ENCODE peak calls at places on chromosomes 13 and 19, in five cellular contexts. I is fibroblast of lung, W is adrenal gland, B is choroid plexus epithelial cell, Q is HCT116. X is an unnamed sample.

GRCh38 chr13:52169839-52170238 is 10.4 kb upstream of the NEK3 start:
- DNase-seq in B (no peak), Q (no peak), I (no peak), W (no peak), X (no peak)

GRCh38 chr19:29477831-29478577 is 47.8 kb upstream of the VSTM2B start:
- DNase-seq in Q (no peak), B (no peak), W (no peak), I (no peak), X (no peak)

GRCh38 chr19:10625003-10625761 is at the start of gene SLC44A2:
- DNase-seq in I (peak; percentile 44), W (peak; percentile 79), B (peak; percentile 71), Q (peak; percentile 38), X (no peak)

GRCh38 chr13:27820524-27821482 is 28.5 kb downstream of the GSX1 start:
- DNase-seq in Q (no peak), W (no peak), I (no peak), B (peak; percentile 2), X (no peak)

GRCh38 chr13:51557875-51558604 is 26.2 kb upstream of the WDFY2 start:
- DNase-seq in Q (no peak), I (peak; percentile 91), W (no peak), B (peak; percentile 79), X (no peak)

GRCh38 chr19:35000647-35001501 is 751 bp downstream of the GRAMD1A start:
- DNase-seq in W (no peak), Q (no peak), I (peak; percentile 61), B (peak; percentile 57), X (no peak)

GRCh38 chr19:53157601-53158000 is 1.3 kb downstream of the ZNF347 start:
- DNase-seq in Q (no peak), W (peak; percentile 60), I (peak; percentile 23), B (peak; percentile 32), X (no peak)

GRCh38 chr19:16814526-16815100 is 14.6 kb upstream of the SIN3B start:
- DNase-seq in I (peak; percentile 52), W (no peak), Q (no peak), B (peak; percentile 67), X (no peak)

GRCh38 chr13:50576156-50576555 is 267.3 kb downstream of the DLEU7 start:
- DNase-seq in I (no peak), B (no peak), Q (no peak), W (no peak), X (no peak)

GRCh38 chr13:49610176-49610575 is 18.1 kb upstream of the ARL11 start:
- DNase-seq in I (peak; percentile 16), W (no peak), B (no peak), Q (no peak), X (no peak)

GRCh38 chr13:23462815-23463559 is 29.5 kb upstream of the SACS start:
- DNase-seq in Q (no peak), B (peak; percentile 25), I (peak; percentile 90), W (no peak), X (no peak)

GRCh38 chr13:51739403-51740112 is 64.4 kb downstream of the DHRS12 start:
- DNase-seq in I (no peak), W (no peak), Q (no peak), B (no peak), X (no peak)

GRCh38 chr13:33606692-33607091 is 211.3 kb upstream of the RFC3 start:
- DNase-seq in W (no peak), B (peak; percentile 60), I (no peak), Q (no peak), X (no peak)

GRCh38 chr19:2546128-2547032 is 70.5 kb downstream of the GADD45B start:
- DNase-seq in I (peak; percentile 59), B (no peak), Q (no peak), W (peak; percentile 96), X (no peak)

GRCh38 chr19:4386038-4386782 is 14.1 kb downstream of the SH3GL1 start:
- DNase-seq in W (peak; percentile 74), Q (no peak), B (no peak), I (no peak), X (no peak)

GRCh38 chr19:58518261-58519086 is 1.1 kb downstream of the ZBTB45 start:
- DNase-seq in I (no peak), Q (no peak), W (no peak), B (no peak), X (no peak)
- H3K4me3 ChIP-seq in I (peak overlapping the region; percentile 97), Q (peak overlapping the region; percentile 90), W (peak overlapping the region; percentile 38), B (peak overlapping the region; percentile 93), X (peak overlapping the region; percentile 98)

GRCh38 chr19:44002566-44003460 is at the start of gene ZNF230:
- DNase-seq in B (peak; percentile 97), Q (peak; percentile 92), W (peak; percentile 93), I (peak; percentile 95), X (peak; percentile 80)

GRCh38 chr19:44007473-44007872 is 4.7 kb downstream of the ZNF230 start:
- DNase-seq in W (no peak), I (no peak), Q (no peak), B (no peak), X (no peak)

GRCh38 chr19:44005968-44006367 is 3.2 kb downstream of the ZNF230 start:
- DNase-seq in I (no peak), W (no peak), B (peak; percentile 64), Q (no peak), X (no peak)

GRCh38 chr19:44002212-44002565 is 568 bp upstream of the ZNF230 start:
- DNase-seq in W (no peak), Q (no peak), B (peak; percentile 19), I (no peak), X (no peak)

DNA sequence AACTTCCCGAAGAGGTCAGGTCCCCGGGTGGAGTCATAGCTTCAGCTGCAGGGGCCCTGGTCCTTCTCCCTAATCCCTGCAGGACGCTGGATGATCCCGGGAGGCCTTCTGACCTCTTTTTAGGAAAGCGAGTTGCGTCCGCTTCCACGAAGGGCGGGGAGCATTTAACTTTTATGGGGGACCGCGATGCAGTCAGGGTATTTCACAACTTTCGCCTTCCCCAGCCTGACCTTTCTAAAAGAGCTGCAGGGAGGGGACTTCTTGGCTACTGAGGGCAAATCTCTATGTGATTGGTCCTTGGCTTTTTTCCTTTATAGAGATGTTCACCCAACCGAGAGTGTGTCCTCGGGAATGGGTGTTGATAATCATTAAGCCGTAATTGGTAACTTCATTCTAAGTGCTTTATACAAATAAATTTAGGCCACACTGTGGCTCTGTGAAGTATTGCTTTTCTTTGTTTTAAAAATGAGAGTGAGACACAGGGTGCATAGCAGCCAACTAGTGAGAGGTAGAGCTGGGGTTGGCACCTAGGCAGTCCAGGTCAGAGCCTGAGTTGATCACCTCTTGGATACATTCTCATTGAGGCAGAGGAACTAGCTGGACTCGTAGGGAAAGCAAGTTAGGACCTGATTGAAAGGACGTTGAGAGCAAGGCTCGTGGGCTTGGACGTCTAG is 841 bp downstream of the ZNF230 start:
- DNase-seq in B (peak; percentile 11), Q (no peak), W (no peak), I (peak; percentile 0), X (no peak)
- TF ChIP-seq CTCF in B (no peak), Q (no peak), W (no peak), I (no peak), X (no peak)

DNA sequence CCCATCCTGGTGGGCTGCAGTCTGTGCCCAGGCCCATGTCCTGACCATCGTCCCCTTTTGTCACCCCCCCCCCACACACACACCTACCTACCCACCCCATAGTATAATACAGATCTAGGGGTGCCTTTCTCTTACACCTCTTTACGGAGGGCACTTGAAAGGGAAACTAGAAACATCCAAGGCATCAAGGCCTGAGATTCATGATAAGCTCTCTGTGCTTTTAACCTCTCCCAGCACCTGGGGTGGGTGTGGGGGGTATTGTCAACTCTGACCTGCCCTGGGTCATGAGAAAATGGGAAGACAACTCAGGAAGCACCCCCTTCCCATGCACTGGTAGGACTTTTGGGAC is 1.6 kb downstream of the BICRA start:
- DNase-seq in I (no peak), Q (no peak), W (no peak), B (no peak), X (no peak)
- H3K4me3 ChIP-seq in I (peak overlapping the region; percentile 69), Q (peak overlapping the region; percentile 84), W (peak overlapping the region; percentile 85), B (peak overlapping the region; percentile 80), X (peak overlapping the region; percentile 53)

GRCh38 chr13:43196171-43196611 is 172.8 kb downstream of the DNAJC15 start:
- DNase-seq in Q (no peak), W (peak; percentile 31), B (peak; percentile 30), I (no peak), X (no peak)
- TF ChIP-seq CTCF in Q (no peak), W (no peak), B (peak; percentile 34), I (peak; percentile 18), X (no peak)

GRCh38 chr19:38266981-38267597 is 2.7 kb downstream of the SPINT2 start:
- DNase-seq in W (no peak), I (peak; percentile 73), B (peak; percentile 57), Q (peak; percentile 38), X (no peak)

GRCh38 chr19:38273499-38273898 is 9.1 kb downstream of the SPINT2 start:
- DNase-seq in Q (no peak), B (no peak), I (no peak), W (no peak), X (no peak)

GRCh38 chr19:38268539-38268938 is 4.2 kb downstream of the SPINT2 start:
- DNase-seq in I (no peak), B (no peak), W (no peak), Q (no peak), X (no peak)

GRCh38 chr19:38267780-38268430 is 3.5 kb downstream of the SPINT2 start:
- DNase-seq in I (no peak), B (no peak), W (no peak), Q (no peak), X (no peak)

DNA sequence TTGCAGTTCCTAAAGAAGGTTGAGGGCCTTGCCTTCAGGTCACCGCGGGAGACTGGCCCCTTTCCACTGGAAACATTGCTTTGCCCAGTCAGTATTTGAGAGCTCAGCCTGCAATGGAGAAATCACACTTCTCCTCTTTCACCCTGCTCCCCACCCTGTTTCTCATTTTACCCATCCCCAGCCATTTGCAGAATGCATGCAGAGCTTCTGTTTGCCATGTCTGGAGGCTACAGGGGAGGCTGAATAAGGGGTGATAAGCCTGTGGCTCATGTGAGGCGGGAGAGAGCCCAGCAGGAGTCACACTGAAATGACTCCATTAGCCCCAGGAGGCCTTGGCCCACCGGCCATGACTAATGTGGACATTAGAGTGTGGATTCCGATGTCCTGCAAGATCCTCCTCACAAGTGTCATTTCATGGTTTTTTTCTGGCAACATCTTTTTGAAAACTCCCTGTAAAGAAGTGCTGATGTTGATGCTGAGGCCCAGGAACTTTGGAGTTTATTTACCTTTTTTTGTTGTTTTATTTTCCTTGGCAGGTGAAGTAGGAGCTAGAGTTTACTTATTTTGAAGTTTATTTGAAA is 6.3 kb downstream of the SPINT2 start:
- DNase-seq in B (peak; percentile 54), W (no peak), I (peak; percentile 54), Q (no peak), X (peak; percentile 89)
- H3K4me3 ChIP-seq in B (no peak overlapping the region), W (no peak overlapping the region), I (no peak overlapping the region), Q (no peak overlapping the region), X (peak overlapping the region; percentile 32)

X was measured in Panc1.